ENCODE peak calls at places on chromosomes 4 and X, in four cellular contexts. W is uterus, P is MM.1S, F is transverse colon. Y is an unnamed sample.

GRCh38 chr4:47195706-47196105 is 164.3 kb downstream of the GABRB1 start:
- DNase-seq in W (no peak), P (no peak), F (no peak), Y (no peak)

GRCh38 chr4:113442821-113443220 is 318.7 kb downstream of the CAMK2D start:
- DNase-seq in W (no peak), P (no peak), F (no peak), Y (no peak)

GRCh38 chr4:23741586-23742240 is 148.1 kb downstream of the PPARGC1A start:
- DNase-seq in W (no peak), P (no peak), F (peak), Y (no peak)

GRCh38 chrX:153969904-153970397 is 1.7 kb downstream of the HCFC1 start:
- DNase-seq in W (no peak), P (no peak), F (no peak), Y (no peak)

GRCh38 chrX:24242649-24243556 is 71.0 kb downstream of the SUPT20HL2 start:
- DNase-seq in W (peak), P (peak), F (peak), Y (no peak)

GRCh38 chr4:54213001-54213400 is 16.1 kb upstream of the PDGFRA start:
- DNase-seq in W (no peak), P (no peak), F (no peak), Y (no peak)

GRCh38 chrX:120813982-120814381 is 61.7 kb downstream of the CT47B1 start:
- DNase-seq in W (no peak), P (no peak), F (no peak), Y (peak)

GRCh38 chr4:27790911-27791310 is 930.3 kb downstream of the STIM2 start:
- DNase-seq in W (no peak), P (no peak), F (no peak), Y (no peak)

GRCh38 chrX:47704736-47705135 is 45.8 kb upstream of the UXT start:
- DNase-seq in W (no peak), P (no peak), F (no peak), Y (no peak)

GRCh38 chr4:182697094-182697493 is 220.1 kb downstream of the DCTD start:
- DNase-seq in W (no peak), P (no peak), F (no peak), Y (peak)

GRCh38 chrX:124194209-124194608 is 138.3 kb upstream of the TEX13D start:
- DNase-seq in W (no peak), P (no peak), F (no peak), Y (no peak)

GRCh38 chrX:122582280-122582679 is 601.8 kb upstream of the GRIA3 start:
- DNase-seq in W (no peak), P (no peak), F (no peak), Y (no peak)

GRCh38 chr4:109462802-109463201 is 29.2 kb downstream of the SEC24B start:
- DNase-seq in W (no peak), P (no peak), F (no peak), Y (no peak)

GRCh38 chrX:133305348-133305747 is 87.2 kb upstream of the TFDP3 start:
- DNase-seq in W (no peak), P (no peak), F (no peak), Y (no peak)

GRCh38 chr4:100174985-100175383 is 15.3 kb downstream of the DDIT4L start:
- DNase-seq in W (no peak), P (no peak), F (no peak), Y (peak)

GRCh38 chrX:17591741-17592110 is 145.6 kb upstream of the SCML1 start:
- DNase-seq in W (peak), P (peak), F (no peak), Y (no peak)

GRCh38 chrX:2871817-2872216 is 43.1 kb downstream of the GYG2 start:
- DNase-seq in W (no peak), P (no peak), F (no peak), Y (no peak)

GRCh38 chrX:120797201-120797938 is 78.3 kb downstream of the CT47B1 start:
- DNase-seq in W (no peak), P (no peak), F (no peak), Y (no peak)

GRCh38 chrX:11423949-11424348 is 130.7 kb downstream of the AMELX start:
- DNase-seq in W (no peak), P (peak), F (no peak), Y (no peak)

GRCh38 chr4:53592128-53592527 is 842 bp upstream of the LNX1 start:
- DNase-seq in W (no peak), P (no peak), F (peak), Y (no peak)

GRCh38 chr4:27692098-27692679 is 831.5 kb downstream of the STIM2 start:
- DNase-seq in W (no peak), P (peak), F (no peak), Y (peak)

GRCh38 chr4:53005149-53005546 is 143.0 kb downstream of the RASL11B start:
- DNase-seq in W (no peak), P (no peak), F (no peak), Y (no peak)

GRCh38 chr4:55255171-55255570 is 90.9 kb upstream of the SRD5A3 start:
- DNase-seq in W (no peak), P (no peak), F (no peak), Y (no peak)

DNA sequence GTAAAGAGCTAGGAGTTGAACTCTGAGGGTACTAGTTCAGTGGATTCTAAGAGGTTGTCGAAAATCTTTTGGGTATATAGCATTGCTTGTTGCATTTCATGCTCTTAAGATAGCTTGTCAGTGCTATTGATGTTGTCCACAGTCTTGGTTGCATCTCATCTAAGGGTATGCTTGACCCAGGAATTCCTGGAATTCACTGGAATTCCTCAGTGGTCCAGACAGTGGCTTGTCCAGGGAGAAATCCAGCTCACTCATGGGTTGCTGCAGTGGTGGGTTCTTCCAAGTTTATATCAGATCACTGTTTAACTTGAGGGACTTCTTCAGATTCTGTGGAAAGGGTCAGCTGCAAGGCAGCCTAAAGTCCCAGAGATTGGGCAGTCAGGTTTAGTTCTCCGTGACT is 29.8 kb upstream of the SMARCAD1 start:
- DNase-seq in W (no peak), P (no peak), F (no peak), Y (peak)
- H3K27ac ChIP-seq in W (no peak), P (no peak), F (no peak), Y (no peak)

GRCh38 chr4:20622701-20623100 is 77.6 kb upstream of the PACRGL start:
- DNase-seq in W (no peak), P (no peak), F (no peak), Y (no peak)

GRCh38 chr4:20623936-20624335 is 76.3 kb upstream of the PACRGL start:
- DNase-seq in W (no peak), P (no peak), F (no peak), Y (no peak)

GRCh38 chr4:20625460-20625859 is 74.8 kb upstream of the PACRGL start:
- DNase-seq in W (no peak), P (no peak), F (peak), Y (no peak)

GRCh38 chr4:20626326-20626725 is 73.9 kb upstream of the PACRGL start:
- DNase-seq in W (no peak), P (no peak), F (no peak), Y (no peak)

GRCh38 chr4:20624783-20625364 is 75.4 kb upstream of the PACRGL start:
- DNase-seq in W (no peak), P (no peak), F (no peak), Y (no peak)
- H3K27ac ChIP-seq in W (no peak), P (no peak), F (peak), Y (no peak)

GRCh38 chrX:130902446-130902782 is 595 bp downstream of the ENOX2 start:
- DNase-seq in W (no peak), P (no peak), F (no peak), Y (no peak)
- H3K27ac ChIP-seq in W (peak), P (no peak), F (peak), Y (no peak)

DNA sequence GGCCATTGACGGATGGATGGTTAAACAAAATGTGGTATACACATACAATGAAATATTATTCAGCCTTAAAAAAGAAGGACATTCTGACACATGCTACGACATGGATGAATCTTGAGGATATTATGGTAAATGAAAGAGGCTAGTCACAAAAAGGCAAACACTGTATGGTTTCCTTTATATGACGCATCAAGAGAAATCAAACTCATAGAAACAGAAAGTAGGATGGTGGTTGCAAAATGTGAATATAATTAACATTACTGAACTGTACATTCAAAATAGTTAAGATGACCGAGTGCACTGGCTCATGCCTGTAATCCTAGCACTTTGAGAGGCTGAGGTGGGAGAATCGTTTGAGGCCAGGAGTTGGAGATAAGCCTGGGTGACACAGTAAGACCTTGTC is 9.5 kb upstream of the CASK start:
- DNase-seq in W (no peak), P (no peak), F (no peak), Y (no peak)
- H3K27ac ChIP-seq in W (no peak), P (no peak), F (no peak), Y (no peak)

GRCh38 chrX:40169193-40170086 is 71.7 kb upstream of the BCOR start:
- DNase-seq in W (peak), P (peak), F (peak), Y (peak)
- H3K27ac ChIP-seq in W (peak), P (peak), F (peak), Y (no peak)

Y was measured in neural progenitor cell.